ENCODE peak calls at places on chromosome 4, in eight cellular contexts. D is fibroblast of mammary gland; B is amniotic stem cell; A is A549; O is lung; U is activated CD8-positive, alpha-beta memory T cell treated with anti-CD3 and anti-CD28 coated beads, Interleukin-2, amount 50 U/mL, for 48 hours; J is GM10248; I is testis. C is an unnamed sample.

GRCh38 chr4:98659106-98659592 is 738 bp upstream of the TSPAN5 start:
- DNase-seq in D (peak), B (peak), A (peak), O (no peak), U (no peak), J (no peak), I (peak), C (no peak)

GRCh38 chr4:139988863-139989765 is 164.9 kb downstream of the MAML3 start:
- DNase-seq in D (peak), B (peak), A (peak), O (no peak), U (peak), J (no peak), I (no peak), C (peak)

GRCh38 chr4:102730968-102731533 is 29.7 kb downstream of the MANBA start:
- DNase-seq in D (no peak), B (no peak), A (no peak), O (no peak), U (no peak), J (no peak), I (no peak), C (no peak)

GRCh38 chr4:75673959-75674328 is 733 bp upstream of the G3BP2 start:
- DNase-seq in D (no peak), B (no peak), A (no peak), O (no peak), U (no peak), J (no peak), I (peak), C (no peak)

GRCh38 chr4:166012129-166013078 is 139.4 kb downstream of the TLL1 start:
- DNase-seq in D (peak), B (no peak), A (no peak), O (no peak), U (no peak), J (no peak), I (no peak), C (no peak)

GRCh38 chr4:136763844-136764446 is 768.3 kb downstream of the PCDH18 start:
- DNase-seq in D (no peak), B (no peak), A (no peak), O (no peak), U (no peak), J (no peak), I (no peak), C (no peak)

GRCh38 chr4:80360102-80360501 is 24.6 kb downstream of the CFAP299 start:
- DNase-seq in D (no peak), B (no peak), A (no peak), O (no peak), U (no peak), J (no peak), I (no peak), C (no peak)

GRCh38 chr4:2925496-2925895 is 37.7 kb downstream of the NOP14 start:
- DNase-seq in D (no peak), B (no peak), A (no peak), O (no peak), U (no peak), J (no peak), I (no peak), C (no peak)

GRCh38 chr4:89737888-89738287 is 99.1 kb downstream of the SNCA start:
- DNase-seq in D (peak), B (peak), A (no peak), O (no peak), U (no peak), J (no peak), I (no peak), C (no peak)

GRCh38 chr4:5158391-5158770 is 107.1 kb downstream of the STK32B start:
- DNase-seq in D (no peak), B (no peak), A (peak), O (peak), U (no peak), J (no peak), I (no peak), C (no peak)

GRCh38 chr4:40190880-40191815 is 5.7 kb upstream of the RHOH start:
- DNase-seq in D (peak), B (no peak), A (no peak), O (no peak), U (no peak), J (no peak), I (no peak), C (no peak)

GRCh38 chr4:79181190-79181589 is 144.7 kb downstream of the NAA11 start:
- DNase-seq in D (no peak), B (no peak), A (no peak), O (no peak), U (no peak), J (no peak), I (no peak), C (no peak)

GRCh38 chr4:113106076-113106475 is 56.6 kb downstream of the ANK2 start:
- DNase-seq in D (peak), B (peak), A (peak), O (no peak), U (no peak), J (no peak), I (no peak), C (no peak)

GRCh38 chr4:8537041-8537461 is 43.1 kb upstream of the GPR78 start:
- DNase-seq in D (peak), B (no peak), A (peak), O (peak), U (no peak), J (no peak), I (peak), C (no peak)

GRCh38 chr4:180840142-180840541 is 1403.1 kb upstream of the TENM3 start:
- DNase-seq in D (no peak), B (no peak), A (no peak), O (no peak), U (no peak), J (no peak), I (no peak), C (no peak)

GRCh38 chr4:65645185-65645584 is 25.1 kb downstream of the EPHA5 start:
- DNase-seq in D (no peak), B (no peak), A (no peak), O (no peak), U (no peak), J (no peak), I (no peak), C (no peak)

GRCh38 chr4:138734746-138735145 is 280.8 kb upstream of the NOCT start:
- DNase-seq in D (peak), B (no peak), A (no peak), O (no peak), U (no peak), J (no peak), I (no peak), C (no peak)

GRCh38 chr4:175787948-175788347 is 24.1 kb downstream of the GPM6A start:
- DNase-seq in D (no peak), B (no peak), A (no peak), O (no peak), U (no peak), J (no peak), I (no peak), C (no peak)

GRCh38 chr4:86593726-86594558 is at the start of gene PTPN13:
- DNase-seq in D (peak), B (peak), A (peak), O (peak), U (peak), J (peak), I (peak), C (peak)

GRCh38 chr4:123825596-123826291 is 429.1 kb downstream of the SPRY1 start:
- DNase-seq in D (peak), B (no peak), A (no peak), O (no peak), U (no peak), J (no peak), I (no peak), C (no peak)

GRCh38 chr4:73137121-73137520 is 67.6 kb upstream of the COX18 start:
- DNase-seq in D (no peak), B (no peak), A (no peak), O (no peak), U (no peak), J (no peak), I (no peak), C (no peak)

GRCh38 chr4:48275247-48275646 is 5.6 kb upstream of the TEC start:
- DNase-seq in D (peak), B (no peak), A (peak), O (no peak), U (no peak), J (peak), I (no peak), C (no peak)

GRCh38 chr4:147049940-147050852 is 104.5 kb upstream of the TTC29 start:
- DNase-seq in D (peak), B (peak), A (no peak), O (peak), U (no peak), J (no peak), I (no peak), C (no peak)

GRCh38 chr4:127856485-127857447 is 23.9 kb upstream of the PLK4 start:
- DNase-seq in D (peak), B (peak), A (no peak), O (no peak), U (no peak), J (peak), I (no peak), C (no peak)

C was measured in nucleus accumbens.